ENCODE peak calls at places on chromosomes 7 and 10, in four cellular contexts. B is nucleus accumbens, Z is HS-27A, A is GM19239. G is an unnamed sample.
A peak's percentile ranks its signal among the peaks of the same experiment; 100 is the strongest.

GRCh38 chr10:120586471-120586872 is 129.4 kb downstream of the PLPP4 start:
- DNase-seq in A (no peak), B (no peak), Z (no peak), G (no peak)

GRCh38 chr10:1267568-1267967 is 211.4 kb downstream of the WDR37 start:
- DNase-seq in Z (no peak), A (no peak), B (no peak), G (no peak)

GRCh38 chr10:70649526-70649925 is 22.8 kb upstream of the ADAMTS14 start:
- DNase-seq in Z (no peak), B (no peak), A (no peak), G (no peak)

GRCh38 chr10:87960230-87960629 is 96.8 kb downstream of the PTEN start:
- DNase-seq in A (no peak), B (no peak), Z (no peak), G (no peak)

GRCh38 chr10:29412452-29413004 is 123.7 kb downstream of the LYZL1 start:
- DNase-seq in Z (no peak), B (no peak), A (no peak), G (no peak)

GRCh38 chr7:110784749-110785148 is 306.2 kb upstream of the LRRN3 start:
- DNase-seq in B (no peak), Z (no peak), A (no peak), G (no peak)

GRCh38 chr7:130918129-130919052 is 184.4 kb upstream of the KLF14 start:
- DNase-seq in Z (no peak), A (no peak), B (no peak), G (no peak)

GRCh38 chr10:77328272-77328816 is 309.3 kb downstream of the KCNMA1 start:
- DNase-seq in A (no peak), Z (no peak), B (no peak), G (no peak)

GRCh38 chr10:71078454-71079145 is 133.8 kb upstream of the UNC5B start:
- DNase-seq in Z (no peak), A (no peak), B (no peak), G (no peak)

GRCh38 chr7:112347088-112347487 is 103.2 kb upstream of the IFRD1 start:
- DNase-seq in A (no peak), Z (no peak), B (no peak), G (no peak)

GRCh38 chr10:76626406-76626805 is 1011.2 kb downstream of the KCNMA1 start:
- DNase-seq in A (no peak), B (no peak), Z (no peak), G (no peak)

GRCh38 chr7:117946201-117946633 is 73.0 kb upstream of the CTTNBP2 start:
- DNase-seq in A (no peak), Z (no peak), B (no peak), G (no peak)

GRCh38 chr7:24717694-24718320 is 39.5 kb downstream of the GSDME start:
- DNase-seq in B (no peak), Z (no peak), A (no peak), G (no peak)

GRCh38 chr10:124671486-124672075 is 72.6 kb downstream of the FAM53B start:
- DNase-seq in B (peak; percentile 85), Z (no peak), A (no peak), G (peak; percentile 71)

GRCh38 chr7:44057849-44058758 is 7.3 kb downstream of the PGAM2 start:
- DNase-seq in Z (no peak), B (no peak), A (no peak), G (no peak)

GRCh38 chr10:49414496-49414895 is 18.6 kb upstream of the DRGX start:
- DNase-seq in A (no peak), Z (no peak), B (no peak), G (no peak)

GRCh38 chr10:126905776-126906703 is 812 bp downstream of the DOCK1 start:
- DNase-seq in Z (no peak), A (no peak), B (no peak), G (no peak)

GRCh38 chr7:113100091-113100723 is 13.6 kb upstream of the GPR85 start:
- DNase-seq in A (no peak), Z (no peak), B (no peak), G (no peak)

GRCh38 chr7:10790910-10791309 is 182.8 kb upstream of the PHF14 start:
- DNase-seq in A (no peak), B (no peak), Z (no peak), G (no peak)

GRCh38 chr7:87628780-87629569 is 777 bp downstream of the RUNDC3B start:
- DNase-seq in Z (no peak), B (peak; percentile 46), A (no peak), G (no peak)

GRCh38 chr7:140049339-140050024 is 13.3 kb downstream of the PARP12 start:
- DNase-seq in A (no peak), Z (no peak), B (no peak), G (no peak)

GRCh38 chr7:30159698-30160143 is 24.9 kb downstream of the MTURN start:
- DNase-seq in B (peak; percentile 20), A (no peak), Z (no peak), G (no peak)

GRCh38 chr7:17289074-17289665 is 9.3 kb upstream of the AHR start:
- DNase-seq in A (no peak), B (no peak), Z (no peak), G (no peak)

GRCh38 chr10:73965890-73966768 is 31.8 kb upstream of the VCL start:
- DNase-seq in A (no peak), Z (peak; percentile 84), B (peak; percentile 74), G (no peak)

G was measured in amygdala.